ENCODE peak calls at places on chromosome 12, in nine cellular contexts. P is adipocyte, B is PC-3, L is astrocyte, X is DND-41, Y is NT2/D1, K is fibroblast of lung, N is neuronal stem cell, T is HepG2. V is an unnamed sample. For H3K9me3, the result is how much of the 10 kb centered on the place peaks cover.

GRCh38 chr12:132323171-132324010 is 6.0 kb downstream of the GALNT9 start:
- DNase-seq in P (peak), B (no peak), Y (no peak), T (no peak), L (no peak), K (no peak), X (no peak), N (no peak), V (no peak)

GRCh38 chr12:129704232-129704830 is 199.5 kb downstream of the TMEM132D start:
- DNase-seq in K (no peak), P (no peak), B (no peak), T (no peak), X (no peak), Y (no peak), N (no peak), L (no peak), V (peak)

GRCh38 chr12:125017801-125018200 is 24.4 kb downstream of the BRI3BP start:
- DNase-seq in L (no peak), T (no peak), N (no peak), Y (no peak), P (no peak), X (no peak), K (no peak), B (no peak), V (no peak)

GRCh38 chr12:103677341-103677740 is 90.3 kb downstream of the STAB2 start:
- DNase-seq in X (no peak), L (no peak), N (no peak), P (no peak), Y (no peak), K (no peak), T (no peak), B (peak), V (peak)

GRCh38 chr12:51335931-51336330 is 10.5 kb downstream of the CELA1 start:
- DNase-seq in L (no peak), B (no peak), P (no peak), K (no peak), T (no peak), N (no peak), X (no peak), Y (no peak), V (no peak)

GRCh38 chr12:8499616-8500015 is 13.7 kb upstream of the CLEC4D start:
- DNase-seq in L (no peak), X (no peak), K (no peak), T (no peak), N (no peak), B (no peak), Y (no peak), P (no peak), V (peak)

GRCh38 chr12:116784238-116784612 is 46.1 kb downstream of the RNFT2 start:
- DNase-seq in K (no peak), Y (no peak), P (no peak), B (peak), L (no peak), T (no peak), N (no peak), X (no peak), V (peak)

GRCh38 chr12:116843085-116843484 is 38.2 kb downstream of the HRK start:
- DNase-seq in T (no peak), N (no peak), K (no peak), Y (no peak), X (no peak), L (no peak), P (no peak), B (no peak), V (no peak)

GRCh38 chr12:42921741-42922511 is 332.4 kb upstream of the PRICKLE1 start:
- DNase-seq in N (no peak), Y (no peak), B (peak), X (no peak), T (no peak), L (peak), K (peak), P (peak), V (peak)

GRCh38 chr12:129028824-129029223 is 175.5 kb downstream of the GLT1D1 start:
- DNase-seq in Y (no peak), N (no peak), T (no peak), L (no peak), K (no peak), B (no peak), P (no peak), X (no peak), V (no peak)

GRCh38 chr12:105378821-105379400 is 48.4 kb downstream of the C12orf75 start:
- DNase-seq in X (no peak), K (peak), P (peak), N (no peak), T (peak), L (no peak), Y (no peak), B (peak), V (peak)

DNA sequence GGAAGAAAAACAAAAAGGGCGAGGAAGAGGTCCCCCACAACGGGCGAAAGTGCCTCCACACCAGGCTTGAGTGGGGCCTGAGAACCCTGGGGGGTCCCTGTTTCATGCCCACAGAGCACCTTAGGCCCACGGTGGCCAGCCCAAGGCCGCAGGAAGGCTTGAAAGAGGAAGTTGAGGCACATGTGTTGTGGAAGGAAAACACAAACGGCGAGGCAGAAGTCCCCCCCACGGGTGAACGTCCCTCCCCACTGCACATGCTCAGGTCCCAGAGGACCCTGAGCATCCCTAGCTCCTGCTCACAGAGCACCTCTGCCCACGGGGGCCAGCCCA is 371.5 kb downstream of the ALG10 start:
- DNase-seq in Y (no peak), B (no peak), L (no peak), N (no peak), X (no peak), T (no peak), K (no peak), P (no peak), V (no peak)
- H3K9me3 ChIP-seq in Y (under half), B (under half), L (under half), N (under half), X (half or more), T (under half), K (under half), P (under half), V (under half)

GRCh38 chr12:91177380-91177779 is 5.2 kb downstream of the DCN start:
- DNase-seq in B (no peak), K (no peak), N (no peak), P (no peak), T (no peak), X (no peak), L (peak), Y (no peak), V (no peak)
- H3K9ac ChIP-seq in B (no peak), K (no peak), N (no peak), P (peak), T (no peak), X (no peak), L (no peak), Y (no peak), V (no peak)

DNA sequence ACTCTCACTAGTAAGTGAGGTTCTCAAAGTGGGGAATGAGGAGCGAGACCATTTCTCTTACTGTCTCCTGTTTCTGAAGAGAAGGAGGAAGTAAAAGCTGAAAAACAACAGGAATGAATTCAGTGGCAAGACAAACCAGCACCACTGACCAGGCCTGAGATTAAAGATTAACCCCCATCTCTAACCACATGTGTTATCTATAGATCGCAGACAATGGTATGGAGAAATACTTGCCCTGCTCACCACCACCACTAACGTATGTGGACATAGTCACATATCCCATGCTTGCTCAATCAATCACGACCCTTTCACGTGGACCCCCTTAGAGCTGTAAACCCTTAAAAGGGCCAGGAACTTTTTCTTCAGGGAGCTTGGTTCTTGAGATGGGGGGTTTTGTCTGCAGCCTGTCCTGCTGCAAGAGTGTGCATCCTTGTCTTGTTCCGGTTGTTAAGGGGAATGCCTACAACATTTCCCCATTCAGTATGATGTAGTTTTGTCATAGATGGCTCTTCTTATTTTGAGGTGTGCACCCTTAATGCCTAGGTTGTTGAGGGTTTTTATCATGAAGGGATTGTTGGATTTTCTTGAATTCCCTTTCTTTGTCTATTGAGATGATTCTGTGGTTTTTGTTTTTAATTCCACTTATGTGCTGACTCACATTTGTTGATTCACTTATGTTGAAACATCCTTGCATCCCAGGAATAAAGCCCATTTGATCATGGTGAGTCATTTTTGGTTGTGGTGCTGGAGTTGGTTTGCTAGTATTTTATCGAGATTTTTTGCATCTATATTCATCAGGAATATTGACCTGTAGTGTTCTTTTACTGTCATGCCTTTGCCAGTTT is 698.8 kb upstream of the LMO3 start:
- DNase-seq in B (peak), T (no peak), X (no peak), L (peak), K (no peak), Y (no peak), N (no peak), P (no peak), V (no peak)
- H3K9me3 ChIP-seq in B (under half), T (half or more), X (under half), L (under half), K (under half), Y (under half), N (under half), P (under half), V (under half)

DNA sequence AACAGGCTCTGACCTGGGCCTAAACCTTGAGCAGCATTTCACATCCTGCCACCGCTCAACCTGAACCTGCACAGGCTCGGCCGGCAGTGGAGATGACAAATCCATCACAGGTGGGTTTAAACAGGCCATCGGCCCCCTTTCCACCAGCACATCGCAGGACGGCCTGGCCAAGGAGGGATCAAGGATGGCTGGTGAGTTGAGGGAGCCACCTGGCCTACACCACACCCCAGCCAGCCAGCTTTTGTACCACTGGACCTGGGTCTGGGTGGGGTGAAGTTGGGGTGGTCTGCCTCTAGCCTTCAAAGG is 14.2 kb downstream of the MMAB start:
- DNase-seq in P (no peak), T (no peak), K (no peak), X (no peak), N (no peak), B (no peak), Y (no peak), L (no peak), V (no peak)
- H3K9ac ChIP-seq in P (no peak), T (no peak), K (no peak), X (no peak), N (peak), B (no peak), Y (peak), L (no peak), V (no peak)

GRCh38 chr12:38155526-38156496 is 160.8 kb upstream of the ALG10B start:
- DNase-seq in L (no peak), K (no peak), N (no peak), Y (no peak), P (no peak), B (no peak), X (no peak), T (no peak), V (no peak)

GRCh38 chr12:38156497-38157245 is 159.9 kb upstream of the ALG10B start:
- DNase-seq in P (no peak), B (no peak), N (no peak), K (no peak), X (no peak), Y (no peak), T (no peak), L (no peak), V (no peak)

GRCh38 chr12:38154096-38155019 is 162.2 kb upstream of the ALG10B start:
- DNase-seq in N (no peak), L (no peak), K (no peak), T (no peak), X (no peak), B (no peak), Y (no peak), P (no peak), V (peak)

GRCh38 chr12:38153737-38154061 is 162.9 kb upstream of the ALG10B start:
- DNase-seq in K (no peak), X (no peak), P (no peak), L (no peak), N (no peak), Y (no peak), T (no peak), B (no peak), V (no peak)

GRCh38 chr12:38155020-38155395 is 161.6 kb upstream of the ALG10B start:
- DNase-seq in B (no peak), Y (no peak), T (no peak), K (no peak), P (no peak), L (no peak), X (no peak), N (no peak), V (no peak)
- H3K9me3 ChIP-seq in B (under half), Y (under half), T (under half), K (under half), P (under half), L (under half), X (half or more), N (under half), V (under half)

V was measured in endodermal cell.